ENCODE peak calls at places on chromosomes 13 and 19, in four cellular contexts. J, U, W and Y are unnamed samples.

GRCh38 chr19:48271531-48272151 is 1.8 kb downstream of the ZNF114 start:
- DNase-seq in J (no peak), U (no peak), W (peak; percentile 45), Y (no peak)

GRCh38 chr13:98853791-98854191 is 101.3 kb upstream of the SLC15A1 start:
- DNase-seq in J (no peak), U (peak; percentile 48), W (no peak), Y (no peak)

GRCh38 chr19:49818691-49819331 is 722 bp downstream of the MED25 start:
- DNase-seq in J (no peak), U (no peak), W (no peak), Y (no peak)

GRCh38 chr19:33486407-33486806 is 35.2 kb downstream of the PEPD start:
- DNase-seq in J (no peak), U (no peak), W (no peak), Y (no peak)

GRCh38 chr13:57137631-57138030 is 3.1 kb upstream of the PRR20A start:
- DNase-seq in J (no peak), U (no peak), W (no peak), Y (no peak)

GRCh38 chr19:44582581-44583265 is 30.6 kb upstream of the IGSF23 start:
- DNase-seq in J (no peak), U (no peak), W (no peak), Y (no peak)

GRCh38 chr13:111177803-111178389 is 62.8 kb downstream of the ARHGEF7 start:
- DNase-seq in J (no peak), U (no peak), W (no peak), Y (no peak)

GRCh38 chr19:4083677-4084546 is 17.2 kb upstream of the ZBTB7A start:
- DNase-seq in J (no peak), U (no peak), W (no peak), Y (no peak)

GRCh38 chr19:35144600-35145436 is 1.8 kb downstream of the FXYD7 start:
- DNase-seq in J (no peak), U (no peak), W (no peak), Y (peak; percentile 27)

GRCh38 chr13:73894995-73895571 is 239.1 kb downstream of the KLF12 start:
- DNase-seq in J (no peak), U (no peak), W (no peak), Y (no peak)

GRCh38 chr19:30428281-30428680 is 56.1 kb downstream of the ZNF536 start:
- DNase-seq in J (no peak), U (no peak), W (no peak), Y (no peak)

GRCh38 chr13:34816543-34816942 is 125.5 kb upstream of the NBEA start:
- DNase-seq in J (no peak), U (no peak), W (no peak), Y (no peak)

GRCh38 chr19:1147934-1148549 is 26.0 kb downstream of the SBNO2 start:
- DNase-seq in J (no peak), U (no peak), W (no peak), Y (no peak)

GRCh38 chr19:7524523-7524922 is 2.1 kb downstream of the MCOLN1 start:
- DNase-seq in J (no peak), U (no peak), W (no peak), Y (no peak)

GRCh38 chr13:103351035-103351828 is 285.0 kb upstream of the SLC10A2 start:
- DNase-seq in J (no peak), U (no peak), W (no peak), Y (no peak)

GRCh38 chr13:66805657-66806056 is 424.5 kb downstream of the PCDH9 start:
- DNase-seq in J (no peak), U (no peak), W (no peak), Y (no peak)

GRCh38 chr13:26168276-26168814 is 53.8 kb downstream of the RNF6 start:
- DNase-seq in J (no peak), U (no peak), W (no peak), Y (no peak)

GRCh38 chr13:112885782-112886268 is 83.2 kb upstream of the MCF2L start:
- DNase-seq in J (no peak), U (no peak), W (no peak), Y (no peak)

GRCh38 chr19:48424694-48425219 is 21.0 kb upstream of the GRWD1 start:
- DNase-seq in J (no peak), U (no peak), W (no peak), Y (no peak)

GRCh38 chr19:45657520-45658163 is 10.4 kb upstream of the GIPR start:
- DNase-seq in J (no peak), U (no peak), W (no peak), Y (no peak)

GRCh38 chr19:9178901-9179300 is at the start of gene OR7D2:
- DNase-seq in J (no peak), U (no peak), W (no peak), Y (no peak)

GRCh38 chr13:42116225-42116624 is 67.8 kb downstream of the DGKH start:
- DNase-seq in J (no peak), U (no peak), W (no peak), Y (no peak)

GRCh38 chr13:103471896-103472295 is 405.7 kb upstream of the SLC10A2 start:
- DNase-seq in J (no peak), U (no peak), W (no peak), Y (no peak)

GRCh38 chr13:98368019-98368418 is 190.9 kb upstream of the RNF113B start:
- DNase-seq in J (no peak), U (no peak), W (no peak), Y (no peak)

GRCh38 chr19:16896098-16896912 is 7.5 kb downstream of the F2RL3 start:
- DNase-seq in J (no peak), U (no peak), W (no peak), Y (no peak)

GRCh38 chr19:30122431-30122830 is 180.4 kb downstream of the URI1 start:
- DNase-seq in J (no peak), U (no peak), W (no peak), Y (no peak)

GRCh38 chr13:98454389-98454881 is 122.5 kb downstream of the STK24 start:
- DNase-seq in J (no peak), U (no peak), W (no peak), Y (no peak)

GRCh38 chr13:97403893-97404683 is 29.9 kb upstream of the RAP2A start:
- DNase-seq in J (no peak), U (no peak), W (no peak), Y (no peak)

GRCh38 chr13:93226065-93226622 is 463 bp upstream of the GPC6 start:
- DNase-seq in J (no peak), U (no peak), W (no peak), Y (no peak)

GRCh38 chr19:49710372-49710951 is 19.5 kb downstream of the CPT1C start:
- DNase-seq in J (no peak), U (no peak), W (no peak), Y (no peak)

GRCh38 chr13:50099473-50099872 is 84.2 kb downstream of the KCNRG start:
- DNase-seq in J (no peak), U (no peak), W (no peak), Y (no peak)

GRCh38 chr13:64529874-64530485 is 2700.2 kb downstream of the PCDH9 start:
- DNase-seq in J (no peak), U (no peak), W (peak; percentile 3), Y (no peak)

GRCh38 chr19:3443840-3444694 is 36.3 kb downstream of the SMIM24 start:
- DNase-seq in J (no peak), U (no peak), W (no peak), Y (no peak)

GRCh38 chr19:8252922-8253589 is 43.9 kb downstream of the CERS4 start:
- DNase-seq in J (peak; percentile 83), U (peak; percentile 72), W (peak; percentile 70), Y (peak; percentile 69)

GRCh38 chr19:36151144-36152051 is 849 bp downstream of the COX7A1 start:
- DNase-seq in J (no peak), U (no peak), W (no peak), Y (no peak)

GRCh38 chr13:99661791-99662190 is 160.5 kb downstream of the TM9SF2 start:
- DNase-seq in J (no peak), U (no peak), W (no peak), Y (no peak)

GRCh38 chr19:57769345-57770131 is at the start of gene ZNF586:
- DNase-seq in J (peak; percentile 72), U (peak; percentile 68), W (peak; percentile 84), Y (peak; percentile 81)

GRCh38 chr13:95641961-95642621 is 2.4 kb downstream of the DZIP1 start:
- DNase-seq in J (no peak), U (no peak), W (no peak), Y (no peak)

GRCh38 chr19:50669319-50670101 is 20.3 kb downstream of the C19orf81 start:
- DNase-seq in J (peak; percentile 29), U (peak; percentile 23), W (peak; percentile 30), Y (no peak)

GRCh38 chr13:24670927-24671326 is 9.3 kb upstream of the ATP12A start:
- DNase-seq in J (no peak), U (no peak), W (peak; percentile 22), Y (no peak)